ENCODE peak calls at places on chromosomes 5 and 9, in six cellular contexts. N is type B pancreatic cell, R is C1 segment of cervical spinal cord, K is cardiac fibroblast, D is left cardiac atrium, P is H9. J is an unnamed sample.

GRCh38 chr9:133739408-133740280 is 1.5 kb upstream of the SARDH start:
- DNase-seq in R (no peak), K (no peak), D (no peak), N (peak), P (no peak), J (peak)

GRCh38 chr5:154610321-154611154 is 132.5 kb upstream of the HAND1 start:
- DNase-seq in N (peak), R (peak), D (peak), K (peak), P (peak), J (peak)

GRCh38 chr9:8869812-8870211 is 1070.2 kb upstream of the DMAC1 start:
- DNase-seq in P (no peak), R (no peak), N (no peak), K (no peak), D (no peak), J (no peak)

GRCh38 chr5:120683580-120683979 is 219.5 kb downstream of the PRR16 start:
- DNase-seq in D (no peak), N (no peak), R (no peak), K (no peak), P (no peak), J (no peak)

GRCh38 chr9:70932097-70932496 is 189.3 kb downstream of the TRPM3 start:
- DNase-seq in N (no peak), K (no peak), D (no peak), R (no peak), P (no peak), J (no peak)

GRCh38 chr5:177403194-177403825 is 2.8 kb upstream of the PFN3 start:
- DNase-seq in K (no peak), D (no peak), N (no peak), P (peak), R (no peak), J (no peak)

GRCh38 chr5:149450199-149450598 is 71.1 kb upstream of the IL17B start:
- DNase-seq in K (peak), N (no peak), R (no peak), D (peak), P (no peak), J (peak)

GRCh38 chr9:101536351-101536750 is 2.7 kb downstream of the RNF20 start:
- DNase-seq in K (peak), N (no peak), R (no peak), P (no peak), D (no peak), J (no peak)

GRCh38 chr5:176803943-176804498 is 6.3 kb upstream of the UNC5A start:
- DNase-seq in R (no peak), N (no peak), K (peak), P (peak), D (no peak), J (no peak)

GRCh38 chr9:105681724-105682123 is 12.6 kb upstream of the TMEM38B start:
- DNase-seq in N (no peak), R (no peak), K (peak), D (no peak), P (no peak), J (no peak)

GRCh38 chr5:146208916-146209522 is 5.6 kb downstream of the RBM27 start:
- DNase-seq in D (no peak), K (no peak), N (no peak), P (no peak), R (no peak), J (no peak)

GRCh38 chr5:164504141-164504772 is 998.8 kb downstream of the MAT2B start:
- DNase-seq in D (no peak), N (no peak), K (peak), R (no peak), P (peak), J (no peak)

GRCh38 chr5:8826491-8826890 is 719.4 kb downstream of the SEMA5A start:
- DNase-seq in N (no peak), K (no peak), D (no peak), P (no peak), R (no peak), J (no peak)

GRCh38 chr9:98619788-98620187 is 88.9 kb downstream of the GABBR2 start:
- DNase-seq in R (no peak), D (no peak), P (no peak), K (no peak), N (no peak), J (peak)

GRCh38 chr9:101433229-101433628 is 2.3 kb downstream of the ALDOB start:
- DNase-seq in N (no peak), K (no peak), R (no peak), P (no peak), D (no peak), J (no peak)

GRCh38 chr5:125575561-125576504 is 829.4 kb upstream of the ZNF608 start:
- DNase-seq in K (no peak), P (peak), N (no peak), D (no peak), R (peak), J (peak)

GRCh38 chr5:25568989-25569625 is 924.3 kb upstream of the CDH10 start:
- DNase-seq in P (peak), D (no peak), N (no peak), R (no peak), K (no peak), J (no peak)

GRCh38 chr5:6819521-6819920 is 106.3 kb downstream of the TENT4A start:
- DNase-seq in K (no peak), N (no peak), R (no peak), P (no peak), D (no peak), J (no peak)

GRCh38 chr5:71865202-71865601 is 146.1 kb downstream of the CARTPT start:
- DNase-seq in R (no peak), N (no peak), D (no peak), K (peak), P (no peak), J (no peak)

GRCh38 chr9:109961579-109961978 is 181.6 kb downstream of the PALM2AKAP2 start:
- DNase-seq in K (no peak), N (no peak), R (no peak), D (no peak), P (no peak), J (no peak)

GRCh38 chr5:151781201-151781600 is 9.4 kb downstream of the G3BP1 start:
- DNase-seq in D (no peak), K (no peak), P (no peak), N (no peak), R (no peak), J (no peak)

GRCh38 chr9:135951889-135952663 is 9.1 kb downstream of the UBAC1 start:
- DNase-seq in K (peak), P (no peak), N (no peak), R (no peak), D (no peak), J (no peak)

GRCh38 chr5:140196406-140196805 is 21.4 kb downstream of the CYSTM1 start:
- DNase-seq in N (no peak), D (no peak), K (peak), R (no peak), P (no peak), J (no peak)

GRCh38 chr5:5363045-5363444 is 59.4 kb upstream of the ICE1 start:
- DNase-seq in P (no peak), K (no peak), N (no peak), R (no peak), D (no peak), J (no peak)

GRCh38 chr5:92364986-92365550 is 982.0 kb upstream of the ARRDC3 start:
- DNase-seq in P (no peak), R (no peak), N (no peak), D (peak), K (peak), J (no peak)

GRCh38 chr5:56873056-56873455 is 36.3 kb upstream of the SETD9 start:
- DNase-seq in P (no peak), D (no peak), R (no peak), K (no peak), N (no peak), J (no peak)

GRCh38 chr9:26243298-26243697 is 565.1 kb upstream of the TUSC1 start:
- DNase-seq in N (no peak), P (no peak), D (no peak), R (no peak), K (no peak), J (no peak)